ENCODE peak calls at places on chromosome 11, in six cellular contexts. One of them, this sample, is unnamed.

GRCh38 chr11:68735626-68736025 is 15.7 kb downstream of the TESMIN start:
- DNase-seq in IMR-90: no peak
- DNase-seq in mesenchymal stem cell: no peak
- DNase-seq in H1: no peak
- DNase-seq in trophoblast cell: no peak
- DNase-seq in H9: no peak
- DNase-seq in this sample: no peak

GRCh38 chr11:28268925-28269324 is 160.7 kb downstream of the METTL15 start:
- DNase-seq in IMR-90: no peak
- DNase-seq in mesenchymal stem cell: no peak
- DNase-seq in H1: no peak
- DNase-seq in trophoblast cell: no peak
- DNase-seq in H9: no peak
- DNase-seq in this sample: no peak

GRCh38 chr11:69696749-69697488 is 6.9 kb downstream of the FGF19 start:
- DNase-seq in IMR-90: no peak
- DNase-seq in mesenchymal stem cell: no peak
- DNase-seq in H1: no peak
- DNase-seq in trophoblast cell: no peak
- DNase-seq in H9: no peak
- DNase-seq in this sample: no peak

GRCh38 chr11:67627394-67627787 is 2.3 kb downstream of the NUDT8 start:
- DNase-seq in IMR-90: no peak
- DNase-seq in mesenchymal stem cell: no peak
- DNase-seq in H1: no peak
- DNase-seq in trophoblast cell: no peak
- DNase-seq in H9: no peak
- DNase-seq in this sample: no peak

GRCh38 chr11:118002541-118003019 is 16.4 kb downstream of the IL10RA start:
- DNase-seq in IMR-90: no peak
- DNase-seq in mesenchymal stem cell: peak; percentile 87
- DNase-seq in H1: no peak
- DNase-seq in trophoblast cell: peak; percentile 42
- DNase-seq in H9: no peak
- DNase-seq in this sample: peak; percentile 31

GRCh38 chr11:32829680-32830412 is at the start of gene PRRG4:
- DNase-seq in IMR-90: peak; percentile 16
- DNase-seq in mesenchymal stem cell: no peak
- DNase-seq in H1: no peak
- DNase-seq in trophoblast cell: peak; percentile 82
- DNase-seq in H9: peak; percentile 63
- DNase-seq in this sample: peak; percentile 32

GRCh38 chr11:2928605-2929510 is at the start of gene PHLDA2:
- DNase-seq in IMR-90: peak; percentile 85
- DNase-seq in mesenchymal stem cell: peak; percentile 81
- DNase-seq in H1: no peak
- DNase-seq in trophoblast cell: peak; percentile 48
- DNase-seq in H9: peak; percentile 67
- DNase-seq in this sample: no peak

GRCh38 chr11:68049509-68050370 is 10.9 kb downstream of the TCIRG1 start:
- DNase-seq in IMR-90: no peak
- DNase-seq in mesenchymal stem cell: no peak
- DNase-seq in H1: no peak
- DNase-seq in trophoblast cell: no peak
- DNase-seq in H9: peak; percentile 45
- DNase-seq in this sample: no peak

GRCh38 chr11:116984589-116984988 is 113.6 kb downstream of the SIK3 start:
- DNase-seq in IMR-90: peak; percentile 98
- DNase-seq in mesenchymal stem cell: peak; percentile 89
- DNase-seq in H1: no peak
- DNase-seq in trophoblast cell: peak; percentile 2
- DNase-seq in H9: no peak
- DNase-seq in this sample: no peak

GRCh38 chr11:69310934-69311766 is 17.2 kb downstream of the MYEOV start:
- DNase-seq in IMR-90: no peak
- DNase-seq in mesenchymal stem cell: no peak
- DNase-seq in H1: no peak
- DNase-seq in trophoblast cell: no peak
- DNase-seq in H9: no peak
- DNase-seq in this sample: no peak

GRCh38 chr11:103681855-103682254 is 354.6 kb upstream of the DDI1 start:
- DNase-seq in IMR-90: no peak
- DNase-seq in mesenchymal stem cell: no peak
- DNase-seq in H1: no peak
- DNase-seq in trophoblast cell: no peak
- DNase-seq in H9: no peak
- DNase-seq in this sample: no peak

GRCh38 chr11:99271527-99271926 is 250.8 kb downstream of the CNTN5 start:
- DNase-seq in IMR-90: no peak
- DNase-seq in mesenchymal stem cell: no peak
- DNase-seq in H1: no peak
- DNase-seq in trophoblast cell: no peak
- DNase-seq in H9: peak; percentile 52
- DNase-seq in this sample: peak; percentile 11

GRCh38 chr11:66373261-66373660 is 1.7 kb upstream of the SLC29A2 start:
- DNase-seq in IMR-90: no peak
- DNase-seq in mesenchymal stem cell: no peak
- DNase-seq in H1: no peak
- DNase-seq in trophoblast cell: no peak
- DNase-seq in H9: no peak
- DNase-seq in this sample: no peak

GRCh38 chr11:67820079-67820478 is 145.7 kb upstream of the ALDH3B2 start:
- DNase-seq in IMR-90: no peak
- DNase-seq in mesenchymal stem cell: no peak
- DNase-seq in H1: no peak
- DNase-seq in trophoblast cell: no peak
- DNase-seq in H9: no peak
- DNase-seq in this sample: no peak

GRCh38 chr11:78536933-78537332 is 37.7 kb downstream of the NARS2 start:
- DNase-seq in IMR-90: no peak
- DNase-seq in mesenchymal stem cell: no peak
- DNase-seq in H1: no peak
- DNase-seq in trophoblast cell: peak; percentile 53
- DNase-seq in H9: no peak
- DNase-seq in this sample: no peak
- H4K91ac ChIP-seq in IMR-90: no peak overlapping the region
- H4K91ac ChIP-seq in mesenchymal stem cell: no peak overlapping the region
- H4K91ac ChIP-seq in H1: no peak overlapping the region
- H4K91ac ChIP-seq in trophoblast cell: no peak overlapping the region
- H4K91ac ChIP-seq in H9: no peak overlapping the region
- H4K91ac ChIP-seq in this sample: no peak overlapping the region

GRCh38 chr11:110287537-110287936 is 8.9 kb downstream of the RDX start:
- DNase-seq in IMR-90: no peak
- DNase-seq in mesenchymal stem cell: no peak
- DNase-seq in H1: no peak
- DNase-seq in trophoblast cell: no peak
- DNase-seq in H9: no peak
- DNase-seq in this sample: no peak
- H3K4ac ChIP-seq in IMR-90: no peak overlapping the region
- H3K4ac ChIP-seq in mesenchymal stem cell: no peak overlapping the region
- H3K4ac ChIP-seq in H1: no peak overlapping the region
- H3K4ac ChIP-seq in trophoblast cell: peak overlapping the region; percentile 53
- H3K4ac ChIP-seq in H9: no peak overlapping the region
- H3K4ac ChIP-seq in this sample: no peak overlapping the region

DNA sequence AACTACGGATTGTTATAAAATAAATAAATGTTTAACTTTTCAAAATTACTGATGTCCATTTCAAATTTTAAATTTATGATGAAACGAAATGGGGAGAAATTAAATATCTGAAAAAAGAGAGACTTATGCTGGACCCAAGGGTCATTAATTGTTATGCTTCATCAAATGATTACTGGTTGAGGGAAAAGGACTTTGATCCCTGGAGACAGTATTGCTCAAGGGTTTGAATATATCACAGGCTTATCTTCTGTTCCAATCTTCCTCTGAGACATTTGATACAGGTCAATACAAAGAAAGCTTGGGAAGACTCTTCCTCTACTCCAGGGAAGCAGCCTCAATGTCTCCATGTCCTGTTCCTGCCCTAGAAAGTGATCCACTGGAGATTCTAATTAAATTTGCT is 623.4 kb upstream of the CCDC90B start:
- DNase-seq in IMR-90: no peak
- DNase-seq in mesenchymal stem cell: no peak
- DNase-seq in H1: no peak
- DNase-seq in trophoblast cell: no peak
- DNase-seq in H9: no peak
- DNase-seq in this sample: no peak
- H4K91ac ChIP-seq in IMR-90: no peak overlapping the region
- H4K91ac ChIP-seq in mesenchymal stem cell: no peak overlapping the region
- H4K91ac ChIP-seq in H1: no peak overlapping the region
- H4K91ac ChIP-seq in trophoblast cell: no peak overlapping the region
- H4K91ac ChIP-seq in H9: no peak overlapping the region
- H4K91ac ChIP-seq in this sample: no peak overlapping the region

DNA sequence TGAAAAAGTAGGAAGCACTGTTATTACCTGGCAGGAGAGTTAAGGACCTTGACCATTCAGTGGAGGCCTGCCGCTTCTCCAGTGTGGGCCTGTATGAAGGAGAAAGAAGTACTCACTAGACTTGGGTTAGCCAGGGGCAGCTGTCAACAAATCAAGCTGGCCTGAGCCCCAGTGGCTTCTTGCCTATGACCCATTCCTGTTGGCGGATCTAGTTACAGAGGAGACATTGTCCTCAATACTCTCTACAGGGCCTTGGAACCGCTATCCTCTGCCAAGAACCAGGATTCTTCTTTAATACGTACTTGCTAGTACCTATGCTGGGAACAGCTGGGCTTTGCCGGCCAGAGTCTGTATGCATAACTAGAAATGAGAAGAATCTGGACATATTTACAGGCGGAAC is 68.1 kb downstream of the ALX4 start:
- DNase-seq in IMR-90: no peak
- DNase-seq in mesenchymal stem cell: no peak
- DNase-seq in H1: no peak
- DNase-seq in trophoblast cell: no peak
- DNase-seq in H9: no peak
- DNase-seq in this sample: no peak
- H3K4ac ChIP-seq in IMR-90: no peak overlapping the region
- H3K4ac ChIP-seq in mesenchymal stem cell: no peak overlapping the region
- H3K4ac ChIP-seq in H1: no peak overlapping the region
- H3K4ac ChIP-seq in trophoblast cell: no peak overlapping the region
- H3K4ac ChIP-seq in H9: no peak overlapping the region
- H3K4ac ChIP-seq in this sample: no peak overlapping the region

GRCh38 chr11:75334976-75335375 is 16.5 kb downstream of the ARRB1 start:
- DNase-seq in IMR-90: no peak
- DNase-seq in mesenchymal stem cell: peak; percentile 71
- DNase-seq in H1: no peak
- DNase-seq in trophoblast cell: peak; percentile 78
- DNase-seq in H9: peak; percentile 81
- DNase-seq in this sample: no peak

GRCh38 chr11:75337195-75337654 is 14.2 kb downstream of the ARRB1 start:
- DNase-seq in IMR-90: peak; percentile 60
- DNase-seq in mesenchymal stem cell: peak; percentile 90
- DNase-seq in H1: no peak
- DNase-seq in trophoblast cell: peak; percentile 42
- DNase-seq in H9: no peak
- DNase-seq in this sample: no peak

GRCh38 chr11:75339685-75340409 is 11.6 kb downstream of the ARRB1 start:
- DNase-seq in IMR-90: no peak
- DNase-seq in mesenchymal stem cell: peak; percentile 71
- DNase-seq in H1: no peak
- DNase-seq in trophoblast cell: no peak
- DNase-seq in H9: no peak
- DNase-seq in this sample: no peak

GRCh38 chr11:75341583-75341982 is 9.9 kb downstream of the ARRB1 start:
- DNase-seq in IMR-90: no peak
- DNase-seq in mesenchymal stem cell: no peak
- DNase-seq in H1: no peak
- DNase-seq in trophoblast cell: no peak
- DNase-seq in H9: no peak
- DNase-seq in this sample: no peak

DNA sequence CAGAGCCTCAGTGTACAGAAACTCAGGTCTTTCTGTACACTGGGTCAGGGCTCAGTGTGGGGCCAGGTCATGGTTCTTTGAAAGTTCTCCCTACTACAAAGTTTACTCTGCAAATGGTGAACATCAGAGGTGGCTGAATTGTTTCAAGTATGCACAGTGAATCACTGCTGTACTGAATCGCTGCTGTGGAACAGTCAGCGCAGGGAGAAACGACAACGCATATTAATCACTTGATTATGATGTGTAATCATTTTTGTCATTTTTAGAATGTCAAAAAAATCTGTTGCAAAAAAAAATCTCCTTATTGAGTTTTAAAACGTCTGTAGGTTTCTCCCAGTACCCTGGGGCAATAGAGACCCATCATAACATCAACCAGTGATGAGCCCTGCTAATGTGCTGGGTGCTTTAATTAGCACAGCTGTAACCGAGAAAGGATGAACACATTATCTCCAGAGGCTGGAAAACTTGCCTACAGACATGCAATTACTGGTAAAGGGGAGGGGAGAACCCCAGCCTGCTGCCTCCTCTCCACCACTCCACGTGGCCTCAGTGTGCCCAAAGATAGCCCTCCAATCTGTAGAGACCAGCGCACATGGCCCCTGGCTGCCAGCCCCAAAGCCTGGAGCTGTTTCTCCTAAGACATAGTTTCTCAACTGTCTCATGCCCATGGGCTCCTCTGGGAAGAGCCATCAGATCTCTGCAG is 12.8 kb downstream of the ARRB1 start:
- DNase-seq in IMR-90: peak; percentile 65
- DNase-seq in mesenchymal stem cell: peak; percentile 77
- DNase-seq in H1: no peak
- DNase-seq in trophoblast cell: no peak
- DNase-seq in H9: no peak
- DNase-seq in this sample: no peak
- H4K91ac ChIP-seq in IMR-90: peak overlapping the region; percentile 72
- H4K91ac ChIP-seq in mesenchymal stem cell: peak overlapping the region; percentile 95
- H4K91ac ChIP-seq in H1: no peak overlapping the region
- H4K91ac ChIP-seq in trophoblast cell: peak overlapping the region; percentile 60
- H4K91ac ChIP-seq in H9: no peak overlapping the region
- H4K91ac ChIP-seq in this sample: no peak overlapping the region

GRCh38 chr11:62645660-62645933 is 816 bp downstream of the GANAB start:
- DNase-seq in IMR-90: no peak
- DNase-seq in mesenchymal stem cell: no peak
- DNase-seq in H1: no peak
- DNase-seq in trophoblast cell: no peak
- DNase-seq in H9: no peak
- DNase-seq in this sample: no peak
- H3K4ac ChIP-seq in IMR-90: peak overlapping the region; percentile 93
- H3K4ac ChIP-seq in mesenchymal stem cell: peak overlapping the region; percentile 35
- H3K4ac ChIP-seq in H1: peak overlapping the region; percentile 92
- H3K4ac ChIP-seq in trophoblast cell: peak overlapping the region; percentile 73
- H3K4ac ChIP-seq in H9: no peak overlapping the region
- H3K4ac ChIP-seq in this sample: no peak overlapping the region

GRCh38 chr11:35619030-35619753 is 932 bp downstream of the FJX1 start:
- DNase-seq in IMR-90: peak; percentile 37
- DNase-seq in mesenchymal stem cell: peak; percentile 67
- DNase-seq in H1: no peak
- DNase-seq in trophoblast cell: peak; percentile 87
- DNase-seq in H9: peak; percentile 74
- DNase-seq in this sample: peak; percentile 56

GRCh38 chr11:35617687-35618496 is at the start of gene FJX1:
- DNase-seq in IMR-90: peak; percentile 95
- DNase-seq in mesenchymal stem cell: peak; percentile 95
- DNase-seq in H1: peak; percentile 44
- DNase-seq in trophoblast cell: peak; percentile 52
- DNase-seq in H9: peak; percentile 84
- DNase-seq in this sample: peak; percentile 85

GRCh38 chr11:35618497-35619029 is 303 bp downstream of the FJX1 start:
- DNase-seq in IMR-90: peak; percentile 51
- DNase-seq in mesenchymal stem cell: peak; percentile 71
- DNase-seq in H1: no peak
- DNase-seq in trophoblast cell: no peak
- DNase-seq in H9: no peak
- DNase-seq in this sample: peak; percentile 43

GRCh38 chr11:35615911-35616900 is 2.1 kb upstream of the FJX1 start:
- DNase-seq in IMR-90: peak; percentile 74
- DNase-seq in mesenchymal stem cell: peak; percentile 86
- DNase-seq in H1: no peak
- DNase-seq in trophoblast cell: no peak
- DNase-seq in H9: no peak
- DNase-seq in this sample: peak; percentile 39

GRCh38 chr11:35617316-35617686 is 959 bp upstream of the FJX1 start:
- DNase-seq in IMR-90: no peak
- DNase-seq in mesenchymal stem cell: no peak
- DNase-seq in H1: no peak
- DNase-seq in trophoblast cell: no peak
- DNase-seq in H9: no peak
- DNase-seq in this sample: no peak
- H4K91ac ChIP-seq in IMR-90: peak overlapping the region; percentile 67
- H4K91ac ChIP-seq in mesenchymal stem cell: no peak overlapping the region
- H4K91ac ChIP-seq in H1: peak overlapping the region; percentile 8
- H4K91ac ChIP-seq in trophoblast cell: peak overlapping the region; percentile 9
- H4K91ac ChIP-seq in H9: no peak overlapping the region
- H4K91ac ChIP-seq in this sample: no peak overlapping the region